ENCODE peak calls at places on chromosomes 4 and X, in eight cellular contexts. Q is SW480; C is activated T-cell treated with anti-CD3 and anti-CD28 coated beads, Interleukin-2, amount 50 U/mL, for 4 hours; W is SJCRH30; P is NCI-H2029 treated with DMSO at 0.1 percent for 48 hours; X is LHCN-M2; Z is Right ventricle myocardium inferior; U is stimulated activated CD4-positive, alpha-beta T cell treated with anti-CD3 and anti-CD28 coated beads, Interleukin-4, amount 100 ng/mL, for 48 hours. H is an unnamed sample.
A peak's percentile ranks its signal among the peaks of the same experiment; 100 is the strongest.

GRCh38 chr4:144734522-144734921 is 88.6 kb downstream of the HHIP start:
- DNase-seq in Q (peak; percentile 1), C (no peak), W (no peak), P (no peak), X (peak; percentile 39), Z (no peak), U (no peak), H (no peak)

GRCh38 chr4:123858465-123858864 is 461.9 kb downstream of the SPRY1 start:
- DNase-seq in Q (no peak), C (no peak), W (no peak), P (no peak), X (no peak), Z (no peak), U (no peak), H (no peak)

GRCh38 chr4:76377922-76378321 is 43.0 kb downstream of the CCDC158 start:
- DNase-seq in Q (no peak), C (peak; percentile 10), W (peak; percentile 52), P (no peak), X (peak; percentile 31), Z (no peak), U (peak; percentile 38), H (no peak)

GRCh38 chr4:687048-687974 is 1.6 kb downstream of the SLC49A3 start:
- DNase-seq in Q (peak; percentile 71), C (no peak), W (peak; percentile 81), P (no peak), X (peak; percentile 96), Z (peak; percentile 96), U (no peak), H (no peak)

GRCh38 chr4:147287588-147287890 is 193.4 kb upstream of the EDNRA start:
- DNase-seq in Q (no peak), C (no peak), W (no peak), P (no peak), X (no peak), Z (no peak), U (no peak), H (no peak)

GRCh38 chr4:38013461-38014366 is 53.5 kb downstream of the PTTG2 start:
- DNase-seq in Q (no peak), C (no peak), W (peak; percentile 55), P (no peak), X (peak; percentile 84), Z (peak; percentile 83), U (no peak), H (no peak)

GRCh38 chr4:156763511-156763910 is 208.1 kb downstream of the PDGFC start:
- DNase-seq in Q (no peak), C (no peak), W (peak; percentile 15), P (peak; percentile 8), X (peak; percentile 83), Z (no peak), U (no peak), H (peak; percentile 16)

GRCh38 chr4:82644731-82645126 is 82.9 kb upstream of the TMEM150C start:
- DNase-seq in Q (no peak), C (no peak), W (no peak), P (no peak), X (no peak), Z (no peak), U (no peak), H (no peak)

GRCh38 chr4:7758444-7758815 is 181.2 kb downstream of the AFAP1 start:
- DNase-seq in Q (no peak), C (no peak), W (no peak), P (no peak), X (no peak), Z (no peak), U (no peak), H (no peak)

GRCh38 chr4:139266583-139267257 is 13.3 kb downstream of the MGARP start:
- DNase-seq in Q (peak; percentile 60), C (peak; percentile 38), W (peak; percentile 67), P (no peak), X (peak; percentile 85), Z (peak; percentile 86), U (peak; percentile 83), H (no peak)

GRCh38 chr4:3489451-3489962 is 26.4 kb downstream of the DOK7 start:
- DNase-seq in Q (no peak), C (no peak), W (peak; percentile 50), P (no peak), X (peak; percentile 21), Z (peak; percentile 59), U (no peak), H (no peak)

GRCh38 chr4:126465341-126465740 is 1150.6 kb downstream of the FAT4 start:
- DNase-seq in Q (no peak), C (no peak), W (no peak), P (no peak), X (no peak), Z (no peak), U (no peak), H (no peak)

GRCh38 chr4:34258176-34258575 is 1986.1 kb downstream of the ARAP2 start:
- DNase-seq in Q (no peak), C (no peak), W (no peak), P (no peak), X (peak; percentile 56), Z (no peak), U (no peak), H (no peak)

GRCh38 chr4:113707013-113707412 is 54.5 kb downstream of the CAMK2D start:
- DNase-seq in Q (no peak), C (no peak), W (no peak), P (no peak), X (peak; percentile 39), Z (no peak), U (no peak), H (no peak)

GRCh38 chr4:163486321-163486720 is 8.2 kb upstream of the TMA16 start:
- DNase-seq in Q (no peak), C (no peak), W (no peak), P (no peak), X (no peak), Z (no peak), U (no peak), H (no peak)

GRCh38 chr4:7034262-7035081 is 8.7 kb upstream of the TADA2B start:
- DNase-seq in Q (peak; percentile 6), C (no peak), W (no peak), P (no peak), X (peak; percentile 40), Z (no peak), U (no peak), H (no peak)

GRCh38 chrX:92213781-92214180 is 434.6 kb downstream of the PCDH11X start:
- DNase-seq in Q (no peak), C (no peak), W (no peak), P (no peak), X (no peak), Z (no peak), U (no peak), H (no peak)

GRCh38 chr4:153514001-153514526 is 47.9 kb downstream of the TMEM131L start:
- DNase-seq in Q (no peak), C (no peak), W (peak; percentile 67), P (no peak), X (peak; percentile 62), Z (no peak), U (no peak), H (no peak)

GRCh38 chr4:159435561-159436023 is 332.7 kb downstream of the RAPGEF2 start:
- DNase-seq in Q (no peak), C (no peak), W (no peak), P (no peak), X (peak; percentile 38), Z (no peak), U (no peak), H (no peak)

GRCh38 chr4:151558496-151559113 is 149.6 kb downstream of the FHIP1A start:
- DNase-seq in Q (no peak), C (no peak), W (no peak), P (no peak), X (no peak), Z (no peak), U (no peak), H (no peak)

GRCh38 chr4:110705440-110705782 is 82.5 kb upstream of the PITX2 start:
- DNase-seq in Q (no peak), C (no peak), W (no peak), P (no peak), X (no peak), Z (no peak), U (no peak), H (no peak)

GRCh38 chrX:134026732-134027311 is 41.4 kb upstream of the GPC3 start:
- DNase-seq in Q (peak; percentile 50), C (no peak), W (peak; percentile 77), P (no peak), X (peak; percentile 4), Z (no peak), U (peak; percentile 11), H (no peak)

GRCh38 chr4:113878718-113879117 is 100.7 kb downstream of the ARSJ start:
- DNase-seq in Q (peak; percentile 2), C (no peak), W (peak; percentile 44), P (no peak), X (peak; percentile 49), Z (no peak), U (no peak), H (no peak)

GRCh38 chrX:13093489-13094140 is 49.2 kb upstream of the FAM9C start:
- DNase-seq in Q (no peak), C (no peak), W (no peak), P (no peak), X (no peak), Z (no peak), U (no peak), H (no peak)

GRCh38 chrX:9988762-9989161 is 21.6 kb downstream of the CLDN34 start:
- DNase-seq in Q (peak; percentile 17), C (no peak), W (no peak), P (no peak), X (no peak), Z (no peak), U (no peak), H (no peak)

GRCh38 chrX:10755477-10756334 is 135.3 kb upstream of the MID1 start:
- DNase-seq in Q (no peak), C (no peak), W (peak; percentile 85), P (no peak), X (peak; percentile 61), Z (no peak), U (no peak), H (no peak)

GRCh38 chrX:43880439-43880838 is 1.8 kb downstream of the MAOB start:
- DNase-seq in Q (no peak), C (no peak), W (no peak), P (no peak), X (no peak), Z (no peak), U (no peak), H (no peak)

GRCh38 chr4:107689912-107690587 is 30.0 kb downstream of the PAPSS1 start:
- DNase-seq in Q (peak; percentile 1), C (no peak), W (no peak), P (no peak), X (peak; percentile 76), Z (no peak), U (no peak), H (no peak)

GRCh38 chrX:19535481-19535880 is 20.2 kb upstream of the MAP3K15 start:
- DNase-seq in Q (peak; percentile 41), C (no peak), W (peak; percentile 36), P (no peak), X (peak; percentile 54), Z (no peak), U (no peak), H (no peak)

GRCh38 chrX:154366666-154367055 is 7.8 kb downstream of the FLNA start:
- DNase-seq in Q (no peak), C (no peak), W (no peak), P (no peak), X (peak; percentile 90), Z (peak; percentile 73), U (no peak), H (no peak)

GRCh38 chr4:88244821-88245579 is 39.4 kb downstream of the PPM1K start:
- DNase-seq in Q (no peak), C (no peak), W (peak; percentile 94), P (peak; percentile 54), X (peak; percentile 84), Z (peak; percentile 69), U (peak; percentile 9), H (no peak)

GRCh38 chr4:2357821-2358745 is 60.4 kb downstream of the ZFYVE28 start:
- DNase-seq in Q (no peak), C (no peak), W (no peak), P (no peak), X (no peak), Z (no peak), U (no peak), H (no peak)

GRCh38 chr4:170854097-170854496 is 764.3 kb upstream of the AADAT start:
- DNase-seq in Q (no peak), C (no peak), W (no peak), P (no peak), X (no peak), Z (no peak), U (no peak), H (no peak)

GRCh38 chr4:188822698-188823097 is 683.5 kb downstream of the TRIML1 start:
- DNase-seq in Q (peak; percentile 47), C (no peak), W (peak; percentile 3), P (no peak), X (peak; percentile 36), Z (peak; percentile 54), U (no peak), H (no peak)